ENCODE peak calls at places on chromosomes 2 and 18, in six cellular contexts. Z is mesothelial cell of epicardium, X is AG04450, G is heart right ventricle, L is stomach, E is sigmoid colon. Y is an unnamed sample.

GRCh38 chr18:35513181-35513932 is 15.6 kb upstream of the INO80C start:
- DNase-seq in Z (no peak), L (no peak), E (no peak), X (no peak), G (no peak), Y (peak)

GRCh38 chr2:8682719-8683667 is 1.1 kb downstream of the ID2 start:
- DNase-seq in Z (no peak), L (peak), G (no peak), E (peak), X (no peak), Y (no peak)

GRCh38 chr2:144330951-144331651 is 188.8 kb downstream of the ZEB2 start:
- DNase-seq in G (no peak), L (no peak), X (no peak), Z (no peak), E (no peak), Y (no peak)

GRCh38 chr2:121489284-121489683 is 41.4 kb upstream of the RNU4ATAC start:
- DNase-seq in L (peak), E (no peak), G (no peak), X (no peak), Z (no peak), Y (no peak)

GRCh38 chr2:46913471-46914381 is 1.9 kb downstream of the MCFD2 start:
- DNase-seq in L (peak), E (peak), G (peak), Z (no peak), X (no peak), Y (no peak)

GRCh38 chr18:39596891-39597290 is 2031.3 kb upstream of the CELF4 start:
- DNase-seq in E (no peak), X (no peak), Z (no peak), L (no peak), G (no peak), Y (no peak)

GRCh38 chr18:67421666-67422065 is 94.9 kb downstream of the DSEL start:
- DNase-seq in Z (no peak), X (no peak), L (no peak), G (no peak), E (no peak), Y (no peak)

GRCh38 chr2:88692187-88692586 is 714 bp downstream of the RPIA start:
- DNase-seq in Z (peak), G (peak), L (peak), E (no peak), X (no peak), Y (no peak)

GRCh38 chr2:222241054-222241453 is 57.7 kb downstream of the PAX3 start:
- DNase-seq in G (no peak), Z (no peak), L (no peak), X (no peak), E (no peak), Y (no peak)

GRCh38 chr2:127874378-127875271 is 11.1 kb downstream of the AMMECR1L start:
- DNase-seq in Z (no peak), L (no peak), G (no peak), E (no peak), X (no peak), Y (no peak)

GRCh38 chr2:177778472-177778871 is 294.1 kb downstream of the PDE11A start:
- DNase-seq in X (no peak), E (no peak), Z (no peak), L (no peak), G (no peak), Y (no peak)

GRCh38 chr2:232584238-232584637 is 33.7 kb downstream of the EIF4E2 start:
- DNase-seq in Z (no peak), L (no peak), X (no peak), E (peak), G (no peak), Y (no peak)

GRCh38 chr2:69067866-69068265 is 54.9 kb downstream of the ANTXR1 start:
- DNase-seq in E (no peak), L (no peak), Z (no peak), G (no peak), X (no peak), Y (no peak)

GRCh38 chr2:144362401-144362800 is 157.5 kb downstream of the ZEB2 start:
- DNase-seq in L (no peak), E (no peak), Z (no peak), G (no peak), X (no peak), Y (no peak)

GRCh38 chr2:85854897-85855296 is 33.9 kb downstream of the ST3GAL5 start:
- DNase-seq in L (no peak), Z (no peak), G (no peak), E (no peak), X (no peak), Y (no peak)

GRCh38 chr2:202378661-202379338 is 2.7 kb downstream of the BMPR2 start:
- DNase-seq in Z (no peak), E (no peak), G (no peak), L (no peak), X (no peak), Y (no peak)

GRCh38 chr2:202378001-202378400 is 1.9 kb downstream of the BMPR2 start:
- DNase-seq in G (no peak), E (no peak), Z (no peak), X (no peak), L (no peak), Y (no peak)

GRCh38 chr2:202376460-202377307 is 557 bp downstream of the BMPR2 start:
- DNase-seq in Z (peak), L (no peak), X (no peak), E (peak), G (peak), Y (no peak)

GRCh38 chr2:202375611-202376408 is at the start of gene BMPR2:
- DNase-seq in Z (peak), L (peak), E (peak), G (peak), X (peak), Y (peak)

DNA sequence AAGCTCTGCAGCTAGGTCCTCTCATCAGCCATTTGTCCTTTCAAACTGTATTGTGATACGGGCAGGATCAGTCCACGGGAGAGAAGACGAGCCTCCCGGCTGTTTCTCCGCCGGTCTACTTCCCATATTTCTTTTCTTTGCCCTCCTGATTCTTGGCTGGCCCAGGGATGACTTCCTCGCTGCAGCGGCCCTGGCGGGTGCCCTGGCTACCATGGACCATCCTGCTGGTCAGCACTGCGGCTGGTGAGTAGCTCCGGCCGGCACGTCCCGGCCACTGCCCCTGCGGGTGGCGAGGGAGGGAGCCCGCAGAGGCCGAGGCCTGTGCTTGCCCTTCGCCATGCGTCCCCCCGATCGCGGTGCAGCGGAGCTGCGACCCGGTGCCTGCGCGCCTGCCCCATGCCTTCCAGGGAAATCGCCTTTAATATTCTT is 1.2 kb downstream of the BMPR2 start:
- DNase-seq in L (peak), Z (peak), G (peak), E (peak), X (no peak), Y (no peak)
- TF ChIP-seq CTCF in L (no peak), Z (no peak), G (no peak), E (no peak), X (no peak), Y (peak)

DNA sequence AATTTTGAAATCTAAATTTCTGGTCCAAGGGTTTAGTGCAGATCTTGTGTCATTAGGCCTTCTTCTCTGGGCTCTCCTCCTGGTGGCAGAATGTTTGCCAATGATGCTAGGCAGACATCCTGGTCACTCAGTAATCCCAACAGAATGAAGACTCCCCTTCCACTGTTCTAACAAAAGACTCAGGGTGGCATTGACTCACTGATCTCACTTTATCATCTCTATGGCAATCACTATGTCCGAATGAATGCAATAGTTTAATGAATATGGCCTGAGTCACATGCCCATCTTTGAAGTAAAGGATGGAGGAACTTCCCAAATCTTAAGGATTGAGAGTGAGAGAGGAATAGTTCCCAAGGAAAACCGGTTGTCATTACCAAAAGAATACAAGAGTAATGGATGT is 261.1 kb downstream of the KCNE4 start:
- DNase-seq in Z (no peak), L (no peak), X (no peak), E (no peak), G (no peak), Y (no peak)
- TF ChIP-seq CTCF in Z (no peak), L (no peak), X (no peak), E (no peak), G (no peak), Y (no peak)

GRCh38 chr2:219218279-219219112 is at the start of gene ABCB6:
- DNase-seq in E (peak), Z (peak), L (peak), X (peak), G (peak), Y (peak)
- TF ChIP-seq CTCF in E (no peak), Z (no peak), L (no peak), X (no peak), G (no peak), Y (peak)

DNA sequence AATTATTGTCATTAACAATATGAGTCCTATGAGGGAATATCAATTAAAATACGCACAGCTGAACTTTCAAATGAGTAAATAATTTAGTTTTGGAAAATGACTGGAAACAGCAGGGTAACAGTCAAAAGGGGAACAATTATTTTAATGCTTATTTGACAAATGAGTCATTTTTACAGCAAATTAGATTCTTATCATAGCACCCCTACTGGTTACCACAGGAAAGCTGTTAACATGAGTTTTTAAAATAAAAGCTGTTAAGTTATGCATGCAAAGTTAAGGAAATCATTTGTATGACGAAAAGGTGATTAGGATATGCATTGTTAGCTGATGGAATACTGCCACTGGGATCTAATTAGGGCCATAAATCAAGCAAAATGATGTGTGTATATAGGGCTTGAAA is 435.1 kb upstream of the MEIS1 start:
- DNase-seq in Z (no peak), G (no peak), E (no peak), X (no peak), L (no peak), Y (no peak)
- TF ChIP-seq CTCF in Z (no peak), G (no peak), E (no peak), X (no peak), L (no peak), Y (peak)

DNA sequence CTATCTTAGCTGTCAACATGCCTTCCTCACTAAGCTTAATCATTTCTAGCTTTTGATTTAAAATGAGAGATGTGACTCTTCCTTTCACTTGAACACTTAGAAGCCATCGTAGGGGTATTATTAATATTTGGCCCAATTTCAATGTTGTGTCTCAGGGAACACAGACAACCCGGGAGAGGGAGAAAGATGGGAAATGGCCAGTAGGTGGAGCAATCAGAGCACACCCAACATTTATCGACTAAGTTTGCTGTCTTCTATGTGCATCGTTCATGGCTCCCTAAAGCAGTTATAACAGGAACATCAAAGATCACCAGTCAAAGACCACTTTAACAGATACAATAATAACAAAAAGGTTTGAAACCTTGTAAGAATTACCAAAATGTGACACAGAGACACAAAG is 110.2 kb downstream of the OLA1 start:
- DNase-seq in X (no peak), L (no peak), E (no peak), G (no peak), Z (no peak), Y (no peak)
- TF ChIP-seq CTCF in X (peak), L (peak), E (no peak), G (peak), Z (no peak), Y (peak)

DNA sequence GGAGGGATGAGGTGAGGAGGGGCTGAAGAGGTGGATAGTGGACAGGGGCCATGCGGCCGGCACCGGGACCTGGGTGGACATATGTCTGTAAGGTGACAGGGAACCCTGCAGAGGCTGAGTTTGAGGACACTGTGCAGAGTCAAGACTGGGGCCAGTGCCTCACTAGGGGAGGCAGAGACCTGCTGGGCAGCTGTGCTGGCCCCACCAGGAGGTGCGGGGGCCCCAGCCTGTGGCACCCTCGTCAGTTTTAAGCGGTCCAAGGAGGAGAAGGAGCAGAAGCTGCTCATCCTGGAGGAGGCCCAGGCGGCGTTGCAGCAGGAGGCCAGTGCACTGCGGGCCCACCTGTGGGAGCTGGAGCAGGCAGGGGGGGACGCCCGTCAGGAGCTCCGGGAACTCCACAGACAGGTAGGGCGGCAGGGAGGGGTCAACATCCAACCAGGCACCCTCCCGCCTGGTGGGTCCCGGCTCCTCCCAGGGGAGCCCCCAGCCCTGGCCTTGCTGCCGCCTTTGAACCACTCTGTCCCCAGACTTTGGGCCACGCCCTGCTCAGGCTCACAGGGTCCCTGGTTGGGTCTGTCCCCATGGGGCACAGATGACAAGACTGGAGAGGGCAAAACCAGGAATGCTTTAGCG is 34.1 kb upstream of the SNED1 start:
- DNase-seq in L (peak), G (no peak), Z (peak), X (no peak), E (no peak), Y (peak)
- TF ChIP-seq CTCF in L (no peak), G (no peak), Z (no peak), X (no peak), E (no peak), Y (no peak)

GRCh38 chr2:126634273-126634861 is 21.6 kb upstream of the GYPC start:
- DNase-seq in X (no peak), Z (no peak), L (no peak), E (no peak), G (no peak), Y (no peak)
- TF ChIP-seq CTCF in X (peak), Z (no peak), L (no peak), E (peak), G (peak), Y (peak)

Y was measured in chondrocyte.